ENCODE peak calls at places on chromosomes 2 and 18, in ten cellular contexts. A is cardiac muscle cell, I is HFF-Myc, M is fibroblast of pulmonary artery, S is heart right ventricle, W is gastrocnemius medialis, G is H1, K is type B pancreatic cell, O is stomach, V is endothelial cell. Q is an unnamed sample.

GRCh38 chr2:118479020-118479419 is 368.4 kb downstream of the EN1 start:
- DNase-seq in A (no peak), I (no peak), M (no peak), S (no peak), W (no peak), G (no peak), K (no peak), O (no peak), V (no peak), Q (no peak)

GRCh38 chr2:230913406-230913805 is 11.6 kb downstream of the GPR55 start:
- DNase-seq in A (peak), I (no peak), M (peak), S (no peak), W (no peak), G (no peak), K (no peak), O (peak), V (no peak), Q (peak)

GRCh38 chr2:85951351-85952067 is 62.7 kb upstream of the ST3GAL5 start:
- DNase-seq in A (no peak), I (no peak), M (no peak), S (no peak), W (no peak), G (no peak), K (no peak), O (no peak), V (no peak), Q (no peak)

GRCh38 chr2:184178229-184178628 is 420.1 kb upstream of the ZNF804A start:
- DNase-seq in A (no peak), I (no peak), M (no peak), S (no peak), W (no peak), G (no peak), K (no peak), O (no peak), V (no peak), Q (no peak)

GRCh38 chr2:39124770-39125075 is 3.9 kb upstream of the SOS1 start:
- DNase-seq in A (no peak), I (no peak), M (no peak), S (peak), W (no peak), G (no peak), K (no peak), O (no peak), V (no peak), Q (peak)

GRCh38 chr2:80378-80777 is 34.1 kb upstream of the FAM110C start:
- DNase-seq in A (no peak), I (no peak), M (no peak), S (no peak), W (no peak), G (no peak), K (no peak), O (no peak), V (no peak), Q (no peak)

GRCh38 chr18:46134920-46135675 is 30.9 kb downstream of the HAUS1 start:
- DNase-seq in A (no peak), I (no peak), M (no peak), S (peak), W (peak), G (no peak), K (no peak), O (no peak), V (no peak), Q (no peak)

GRCh38 chr2:19274439-19274838 is 84.0 kb downstream of the OSR1 start:
- DNase-seq in A (no peak), I (no peak), M (no peak), S (no peak), W (no peak), G (no peak), K (no peak), O (no peak), V (no peak), Q (no peak)

GRCh38 chr2:10405441-10405840 is 42.7 kb downstream of the ODC1 start:
- DNase-seq in A (peak), I (peak), M (peak), S (no peak), W (peak), G (no peak), K (no peak), O (no peak), V (no peak), Q (no peak)

GRCh38 chr2:39068757-39069515 is 51.9 kb downstream of the SOS1 start:
- DNase-seq in A (peak), I (no peak), M (peak), S (no peak), W (no peak), G (no peak), K (no peak), O (no peak), V (no peak), Q (no peak)

GRCh38 chr2:178980815-178981214 is 69.1 kb downstream of the CCDC141 start:
- DNase-seq in A (no peak), I (no peak), M (no peak), S (no peak), W (no peak), G (no peak), K (no peak), O (no peak), V (no peak), Q (no peak)

GRCh38 chr2:16014041-16014787 is 73.9 kb downstream of the MYCN start:
- DNase-seq in A (no peak), I (no peak), M (no peak), S (peak), W (no peak), G (no peak), K (no peak), O (peak), V (no peak), Q (peak)

GRCh38 chr18:35397976-35398375 is 20.8 kb upstream of the ZNF396 start:
- DNase-seq in A (no peak), I (no peak), M (no peak), S (no peak), W (no peak), G (no peak), K (no peak), O (no peak), V (no peak), Q (no peak)

GRCh38 chr2:239601201-239601851 is 200.5 kb upstream of the HDAC4 start:
- DNase-seq in A (no peak), I (no peak), M (no peak), S (no peak), W (no peak), G (peak), K (peak), O (peak), V (no peak), Q (peak)

GRCh38 chr2:28613616-28614501 is 118.0 kb downstream of the PLB1 start:
- DNase-seq in A (no peak), I (no peak), M (peak), S (no peak), W (no peak), G (no peak), K (no peak), O (no peak), V (no peak), Q (no peak)

GRCh38 chr2:143607446-143608110 is 478.4 kb downstream of the ARHGAP15 start:
- DNase-seq in A (peak), I (no peak), M (peak), S (no peak), W (no peak), G (no peak), K (no peak), O (no peak), V (no peak), Q (no peak)

GRCh38 chr2:94870392-94871225 is 621 bp upstream of the TEKT4 start:
- DNase-seq in A (no peak), I (no peak), M (no peak), S (no peak), W (no peak), G (peak), K (peak), O (no peak), V (peak), Q (no peak)

GRCh38 chr2:205748660-205749059 is 66.4 kb downstream of the NRP2 start:
- DNase-seq in A (no peak), I (no peak), M (no peak), S (no peak), W (no peak), G (no peak), K (no peak), O (no peak), V (no peak), Q (no peak)

GRCh38 chr2:211631503-211631902 is 907.1 kb downstream of the ERBB4 start:
- DNase-seq in A (no peak), I (no peak), M (no peak), S (no peak), W (no peak), G (no peak), K (no peak), O (no peak), V (no peak), Q (no peak)

GRCh38 chr2:127626175-127626574 is 19.8 kb upstream of the GPR17 start:
- DNase-seq in A (no peak), I (no peak), M (no peak), S (no peak), W (no peak), G (no peak), K (no peak), O (no peak), V (no peak), Q (no peak)

GRCh38 chr2:239561448-239562001 is 160.7 kb upstream of the HDAC4 start:
- DNase-seq in A (no peak), I (peak), M (no peak), S (no peak), W (peak), G (no peak), K (no peak), O (no peak), V (no peak), Q (no peak)

GRCh38 chr2:240559271-240559670 is 886 bp upstream of the DUSP28 start:
- DNase-seq in A (no peak), I (no peak), M (no peak), S (no peak), W (no peak), G (no peak), K (peak), O (no peak), V (no peak), Q (peak)

GRCh38 chr2:33108483-33109443 is 162.0 kb downstream of the LTBP1 start:
- DNase-seq in A (peak), I (peak), M (peak), S (no peak), W (no peak), G (no peak), K (no peak), O (no peak), V (no peak), Q (no peak)

GRCh38 chr2:95159690-95160449 is at the start of gene ZNF514:
- DNase-seq in A (peak), I (no peak), M (peak), S (peak), W (peak), G (peak), K (peak), O (peak), V (peak), Q (peak)

GRCh38 chr2:181126311-181126710 is 145.9 kb downstream of the UBE2E3 start:
- DNase-seq in A (no peak), I (no peak), M (no peak), S (no peak), W (no peak), G (no peak), K (no peak), O (no peak), V (no peak), Q (no peak)

GRCh38 chr18:76801567-76802505 is 20.5 kb upstream of the ZNF236 start:
- DNase-seq in A (peak), I (no peak), M (peak), S (peak), W (peak), G (peak), K (no peak), O (peak), V (peak), Q (peak)

GRCh38 chr2:234722176-234722575 is 225.3 kb upstream of the ARL4C start:
- DNase-seq in A (peak), I (no peak), M (peak), S (no peak), W (no peak), G (no peak), K (no peak), O (no peak), V (no peak), Q (no peak)

GRCh38 chr2:27527182-27527581 is 30.5 kb downstream of the GCKR start:
- DNase-seq in A (peak), I (no peak), M (peak), S (no peak), W (no peak), G (no peak), K (no peak), O (no peak), V (no peak), Q (no peak)

GRCh38 chr2:109331864-109332848 is 203.2 kb downstream of the SH3RF3 start:
- DNase-seq in A (peak), I (peak), M (peak), S (peak), W (peak), G (no peak), K (no peak), O (peak), V (peak), Q (peak)

GRCh38 chr2:25417715-25418369 is 76.1 kb upstream of the DNMT3A start:
- DNase-seq in A (no peak), I (peak), M (no peak), S (no peak), W (no peak), G (no peak), K (no peak), O (no peak), V (no peak), Q (no peak)

GRCh38 chr2:25418944-25419677 is 77.4 kb upstream of the DNMT3A start:
- DNase-seq in A (peak), I (no peak), M (peak), S (no peak), W (no peak), G (no peak), K (no peak), O (no peak), V (no peak), Q (no peak)

GRCh38 chr2:25421289-25421688 is 79.6 kb upstream of the DNMT3A start:
- DNase-seq in A (no peak), I (no peak), M (no peak), S (no peak), W (no peak), G (no peak), K (no peak), O (no peak), V (no peak), Q (no peak)

GRCh38 chr2:25420820-25421237 is 79.1 kb upstream of the DNMT3A start:
- DNase-seq in A (no peak), I (no peak), M (no peak), S (no peak), W (no peak), G (no peak), K (no peak), O (no peak), V (no peak), Q (peak)

GRCh38 chr2:25419678-25420242 is 78.0 kb upstream of the DNMT3A start:
- DNase-seq in A (no peak), I (no peak), M (no peak), S (no peak), W (no peak), G (no peak), K (no peak), O (no peak), V (no peak), Q (peak)
- TF ChIP-seq CTCF in A (no peak), I (no peak), M (no peak), S (no peak), W (no peak), G (no peak), K (no peak), O (no peak), V (no peak), Q (no peak)

GRCh38 chr2:37283207-37283606 is 41.4 kb downstream of the PRKD3 start:
- DNase-seq in A (peak), I (peak), M (peak), S (no peak), W (no peak), G (no peak), K (no peak), O (no peak), V (no peak), Q (no peak)

GRCh38 chr2:37276291-37276690 is 44.8 kb downstream of the NDUFAF7 start:
- DNase-seq in A (peak), I (no peak), M (peak), S (no peak), W (no peak), G (no peak), K (no peak), O (no peak), V (no peak), Q (no peak)

GRCh38 chr2:37282746-37283145 is 41.9 kb downstream of the PRKD3 start:
- DNase-seq in A (peak), I (no peak), M (peak), S (no peak), W (no peak), G (no peak), K (no peak), O (no peak), V (no peak), Q (no peak)

GRCh38 chr2:37284386-37284785 is 40.2 kb downstream of the PRKD3 start:
- DNase-seq in A (peak), I (no peak), M (peak), S (no peak), W (no peak), G (no peak), K (no peak), O (no peak), V (no peak), Q (no peak)

GRCh38 chr2:37281916-37282315 is 42.7 kb downstream of the PRKD3 start:
- DNase-seq in A (no peak), I (no peak), M (no peak), S (no peak), W (no peak), G (no peak), K (no peak), O (no peak), V (no peak), Q (no peak)
- TF ChIP-seq CTCF in A (no peak), I (no peak), M (no peak), S (no peak), W (no peak), G (no peak), K (no peak), O (no peak), V (no peak), Q (no peak)

GRCh38 chr18:44681039-44681595 is 429 bp downstream of the SETBP1 start:
- DNase-seq in A (no peak), I (no peak), M (no peak), S (no peak), W (no peak), G (no peak), K (no peak), O (no peak), V (no peak), Q (no peak)
- TF ChIP-seq CTCF in A (no peak), I (no peak), M (no peak), S (no peak), W (no peak), G (no peak), K (no peak), O (no peak), V (no peak), Q (no peak)

DNA sequence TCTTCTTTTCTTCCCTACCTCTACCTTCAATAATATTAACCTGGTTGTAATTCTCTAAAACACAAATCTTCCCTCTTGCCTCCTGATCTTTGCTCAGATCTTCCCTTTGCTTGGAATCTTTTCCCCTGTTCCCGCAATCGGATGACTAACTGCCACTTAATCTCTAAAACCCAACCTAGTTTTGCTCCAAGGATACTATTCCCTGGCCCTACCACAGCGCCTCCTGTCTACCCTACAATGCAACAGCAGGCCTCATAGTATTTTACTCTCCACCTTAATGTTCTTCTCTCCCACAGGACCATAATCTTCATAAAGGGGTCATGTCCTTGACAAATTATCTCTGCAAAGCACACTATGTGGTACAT is 246.8 kb upstream of the TNP1 start:
- DNase-seq in A (peak), I (no peak), M (peak), S (no peak), W (no peak), G (peak), K (no peak), O (no peak), V (no peak), Q (no peak)
- TF ChIP-seq CTCF in A (peak), I (peak), M (peak), S (no peak), W (no peak), G (peak), K (peak), O (no peak), V (peak), Q (peak)

GRCh38 chr18:75161629-75162028 is 47.3 kb downstream of the PTGR3 start:
- DNase-seq in A (peak), I (no peak), M (no peak), S (peak), W (no peak), G (no peak), K (no peak), O (peak), V (no peak), Q (no peak)
- TF ChIP-seq CTCF in A (no peak), I (no peak), M (no peak), S (no peak), W (no peak), G (no peak), K (no peak), O (no peak), V (no peak), Q (peak)

GRCh38 chr2:215553946-215554345 is 118.1 kb upstream of the FN1 start:
- DNase-seq in A (no peak), I (no peak), M (no peak), S (no peak), W (no peak), G (no peak), K (no peak), O (no peak), V (no peak), Q (no peak)
- TF ChIP-seq CTCF in A (no peak), I (peak), M (peak), S (no peak), W (no peak), G (peak), K (no peak), O (no peak), V (no peak), Q (no peak)

DNA sequence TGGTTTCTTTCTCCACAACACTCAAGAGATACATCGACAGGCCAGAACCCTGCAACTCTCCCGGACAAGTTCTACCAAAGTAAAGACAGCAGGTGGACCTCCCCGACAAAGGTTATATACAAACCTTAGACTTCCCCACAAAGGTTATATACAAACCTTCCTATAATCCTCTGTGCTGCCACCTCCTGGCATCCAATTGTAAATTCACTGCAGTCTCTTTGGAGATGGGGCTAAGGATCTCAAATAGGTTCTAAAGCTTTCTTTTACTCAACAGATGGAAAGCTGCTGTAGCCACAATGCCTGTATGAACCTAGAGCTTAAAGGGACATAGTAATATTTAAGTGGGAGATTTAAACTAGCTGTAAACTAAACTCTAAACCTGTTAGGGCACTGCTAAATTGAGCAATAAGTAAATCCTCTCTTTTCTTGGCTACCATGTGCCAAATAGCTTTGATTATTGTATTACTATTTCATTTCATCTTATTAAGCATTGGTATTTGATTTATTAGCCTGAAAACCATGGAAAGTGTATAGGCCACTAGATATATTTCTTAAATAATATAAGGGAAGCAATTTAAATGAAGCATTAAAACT is 9.8 kb upstream of the MREG start:
- DNase-seq in A (peak), I (no peak), M (peak), S (no peak), W (no peak), G (peak), K (no peak), O (peak), V (peak), Q (peak)
- TF ChIP-seq CTCF in A (peak), I (peak), M (peak), S (peak), W (no peak), G (peak), K (peak), O (peak), V (no peak), Q (peak)

DNA sequence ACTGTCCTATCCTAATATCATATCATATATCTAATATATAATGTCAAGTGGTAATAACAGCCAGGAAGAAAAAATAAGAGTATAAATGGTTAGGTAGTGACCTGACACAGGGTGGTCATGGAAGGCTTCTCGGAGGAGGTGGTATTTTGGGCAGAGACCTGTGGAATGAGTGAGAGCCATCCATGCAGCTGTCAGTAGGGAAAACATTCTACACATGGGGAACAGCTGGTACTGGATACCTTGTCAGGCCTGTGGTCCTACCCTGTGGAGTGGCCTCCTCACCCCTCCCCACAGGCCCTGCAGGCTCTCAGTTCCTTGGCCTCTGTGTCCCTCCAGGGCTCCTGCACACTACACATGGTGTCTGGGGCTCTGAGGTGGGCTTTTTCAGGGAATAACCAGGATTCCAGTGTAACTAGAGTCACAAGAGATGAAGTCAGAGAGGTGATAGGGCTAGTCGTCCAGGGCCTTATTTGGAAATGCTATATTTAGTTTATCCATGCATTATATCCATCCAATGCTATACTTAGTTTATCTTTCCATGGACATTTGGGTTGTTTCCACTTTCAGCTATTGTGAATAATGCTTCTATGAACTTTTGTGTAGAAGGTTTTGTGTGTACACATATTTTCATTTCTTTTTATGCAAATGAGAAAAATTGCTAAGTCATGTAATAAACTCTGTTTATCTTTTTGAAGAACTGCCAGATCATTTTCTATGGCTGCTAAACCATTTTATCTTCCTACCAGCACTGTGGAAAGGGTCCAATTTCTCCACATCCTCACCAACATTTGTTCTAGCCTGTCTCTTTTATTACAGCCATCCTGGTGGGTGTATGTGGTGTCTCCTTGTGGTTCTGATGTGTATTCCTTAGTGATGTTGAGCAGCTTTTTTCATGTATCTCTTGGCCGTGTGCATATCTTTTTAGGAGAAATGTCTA is 75.6 kb downstream of the TPGS2 start:
- DNase-seq in A (peak), I (no peak), M (peak), S (no peak), W (no peak), G (no peak), K (no peak), O (no peak), V (no peak), Q (no peak)
- TF ChIP-seq CTCF in A (peak), I (no peak), M (peak), S (no peak), W (no peak), G (no peak), K (no peak), O (no peak), V (no peak), Q (no peak)

Q was measured in Peyer's patch.